ENCODE peak calls at places on chromosomes 5 and 9, in eight cellular contexts. One of them, this sample, is unnamed. For H3K4me1, the result is how much of the 10 kb centered on the place peaks cover.

GRCh38 chr5:180563994-180564393 is 27.3 kb downstream of the SCGB3A1 start:
- DNase-seq in thyroid gland: no peak
- DNase-seq in ascending aorta: no peak
- DNase-seq in effector memory CD4-positive, alpha-beta T cell: no peak
- DNase-seq in psoas muscle: no peak
- DNase-seq in DND-41: no peak
- DNase-seq in left ventricle myocardium inferior: no peak
- DNase-seq in fibroblast of lung: no peak
- DNase-seq in this sample: no peak

GRCh38 chr9:130129425-130130061 is 42.7 kb upstream of the NCS1 start:
- DNase-seq in left ventricle myocardium inferior: no peak
- DNase-seq in effector memory CD4-positive, alpha-beta T cell: no peak
- DNase-seq in psoas muscle: no peak
- DNase-seq in ascending aorta: no peak
- DNase-seq in fibroblast of lung: peak
- DNase-seq in DND-41: no peak
- DNase-seq in thyroid gland: no peak
- DNase-seq in this sample: peak

GRCh38 chr9:34976992-34977391 is 12.6 kb upstream of the DNAJB5 start:
- DNase-seq in fibroblast of lung: no peak
- DNase-seq in left ventricle myocardium inferior: no peak
- DNase-seq in thyroid gland: no peak
- DNase-seq in effector memory CD4-positive, alpha-beta T cell: no peak
- DNase-seq in psoas muscle: no peak
- DNase-seq in DND-41: no peak
- DNase-seq in ascending aorta: no peak
- DNase-seq in this sample: no peak

GRCh38 chr5:116374434-116374852 is 200.2 kb downstream of the SEMA6A start:
- DNase-seq in psoas muscle: no peak
- DNase-seq in effector memory CD4-positive, alpha-beta T cell: no peak
- DNase-seq in left ventricle myocardium inferior: no peak
- DNase-seq in fibroblast of lung: no peak
- DNase-seq in DND-41: no peak
- DNase-seq in ascending aorta: no peak
- DNase-seq in thyroid gland: no peak
- DNase-seq in this sample: no peak

GRCh38 chr9:96883922-96884321 is 29.6 kb upstream of the ZNF782 start:
- DNase-seq in left ventricle myocardium inferior: no peak
- DNase-seq in DND-41: no peak
- DNase-seq in psoas muscle: no peak
- DNase-seq in ascending aorta: no peak
- DNase-seq in effector memory CD4-positive, alpha-beta T cell: no peak
- DNase-seq in thyroid gland: no peak
- DNase-seq in fibroblast of lung: no peak
- DNase-seq in this sample: no peak

GRCh38 chr5:1216211-1216917 is 8.8 kb upstream of the SLC6A18 start:
- DNase-seq in ascending aorta: no peak
- DNase-seq in effector memory CD4-positive, alpha-beta T cell: no peak
- DNase-seq in psoas muscle: peak
- DNase-seq in left ventricle myocardium inferior: no peak
- DNase-seq in thyroid gland: no peak
- DNase-seq in DND-41: no peak
- DNase-seq in fibroblast of lung: no peak
- DNase-seq in this sample: peak

GRCh38 chr5:151047814-151048425 is 27.5 kb downstream of the GPX3 start:
- DNase-seq in thyroid gland: peak
- DNase-seq in fibroblast of lung: peak
- DNase-seq in DND-41: peak
- DNase-seq in psoas muscle: peak
- DNase-seq in ascending aorta: no peak
- DNase-seq in left ventricle myocardium inferior: no peak
- DNase-seq in effector memory CD4-positive, alpha-beta T cell: no peak
- DNase-seq in this sample: peak

GRCh38 chr5:83524345-83524744 is 52.8 kb downstream of the VCAN start:
- DNase-seq in left ventricle myocardium inferior: no peak
- DNase-seq in effector memory CD4-positive, alpha-beta T cell: no peak
- DNase-seq in fibroblast of lung: no peak
- DNase-seq in psoas muscle: no peak
- DNase-seq in ascending aorta: no peak
- DNase-seq in DND-41: no peak
- DNase-seq in thyroid gland: no peak
- DNase-seq in this sample: no peak

GRCh38 chr9:126276056-126276728 is 50.4 kb upstream of the MVB12B start:
- DNase-seq in fibroblast of lung: no peak
- DNase-seq in left ventricle myocardium inferior: no peak
- DNase-seq in DND-41: no peak
- DNase-seq in psoas muscle: no peak
- DNase-seq in effector memory CD4-positive, alpha-beta T cell: no peak
- DNase-seq in ascending aorta: no peak
- DNase-seq in thyroid gland: no peak
- DNase-seq in this sample: no peak

GRCh38 chr5:146026307-146027010 is 78.9 kb downstream of the PLAC8L1 start:
- DNase-seq in ascending aorta: no peak
- DNase-seq in thyroid gland: no peak
- DNase-seq in left ventricle myocardium inferior: no peak
- DNase-seq in psoas muscle: no peak
- DNase-seq in effector memory CD4-positive, alpha-beta T cell: no peak
- DNase-seq in DND-41: no peak
- DNase-seq in fibroblast of lung: no peak
- DNase-seq in this sample: no peak

GRCh38 chr9:131237931-131238401 is 38.3 kb downstream of the FAM78A start:
- DNase-seq in psoas muscle: peak
- DNase-seq in fibroblast of lung: peak
- DNase-seq in left ventricle myocardium inferior: peak
- DNase-seq in DND-41: peak
- DNase-seq in effector memory CD4-positive, alpha-beta T cell: peak
- DNase-seq in thyroid gland: peak
- DNase-seq in ascending aorta: peak
- DNase-seq in this sample: peak

DNA sequence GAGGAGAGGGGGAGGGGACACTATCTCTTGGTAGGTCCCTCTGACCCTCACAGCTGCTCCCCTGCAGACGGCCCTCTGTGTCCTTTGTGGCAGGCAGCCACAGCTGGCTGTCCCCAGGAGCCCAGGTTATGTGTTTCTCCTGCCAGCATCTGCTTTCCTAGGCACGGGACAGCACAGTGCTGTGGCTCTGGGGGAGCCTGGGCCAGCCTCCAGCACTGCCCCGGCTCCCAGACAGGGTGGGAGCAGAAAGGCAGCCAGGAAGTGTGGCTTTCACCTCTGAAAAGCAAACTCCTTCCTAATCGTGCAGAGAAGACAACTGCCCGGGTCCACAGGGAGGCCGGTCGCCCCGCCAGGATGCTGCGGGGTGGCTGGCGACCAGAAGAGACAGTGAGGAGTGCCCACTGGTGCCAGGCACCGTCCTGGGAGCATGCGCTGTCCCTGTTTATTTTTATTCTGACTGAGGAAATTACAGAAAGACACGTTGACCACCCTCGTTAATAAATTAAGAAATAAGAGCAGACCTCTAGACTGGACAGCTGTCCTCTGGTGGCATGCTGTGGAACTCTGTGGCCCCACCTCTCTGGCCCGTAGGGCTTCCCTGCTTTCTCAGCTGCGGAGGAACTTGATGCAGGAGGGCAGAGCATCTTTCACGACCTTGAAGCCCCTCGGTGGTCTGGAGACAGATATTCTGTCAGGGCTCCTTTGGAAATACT is 240.3 kb downstream of the FANCC start:
- DNase-seq in psoas muscle: no peak
- DNase-seq in left ventricle myocardium inferior: no peak
- DNase-seq in fibroblast of lung: no peak
- DNase-seq in effector memory CD4-positive, alpha-beta T cell: no peak
- DNase-seq in thyroid gland: no peak
- DNase-seq in DND-41: no peak
- DNase-seq in ascending aorta: peak
- DNase-seq in this sample: no peak
- H3K4me1 ChIP-seq in psoas muscle: half or more
- H3K4me1 ChIP-seq in left ventricle myocardium inferior: half or more
- H3K4me1 ChIP-seq in fibroblast of lung: under half
- H3K4me1 ChIP-seq in effector memory CD4-positive, alpha-beta T cell: under half
- H3K4me1 ChIP-seq in thyroid gland: half or more
- H3K4me1 ChIP-seq in DND-41: under half
- H3K4me1 ChIP-seq in ascending aorta: under half
- H3K4me1 ChIP-seq in this sample: under half

GRCh38 chr9:134730011-134730760 is 88.6 kb downstream of the COL5A1 start:
- DNase-seq in fibroblast of lung: peak
- DNase-seq in ascending aorta: no peak
- DNase-seq in left ventricle myocardium inferior: peak
- DNase-seq in thyroid gland: no peak
- DNase-seq in psoas muscle: peak
- DNase-seq in DND-41: no peak
- DNase-seq in effector memory CD4-positive, alpha-beta T cell: no peak
- DNase-seq in this sample: no peak

GRCh38 chr9:134732392-134733110 is 90.9 kb downstream of the COL5A1 start:
- DNase-seq in psoas muscle: no peak
- DNase-seq in DND-41: no peak
- DNase-seq in ascending aorta: no peak
- DNase-seq in fibroblast of lung: peak
- DNase-seq in left ventricle myocardium inferior: no peak
- DNase-seq in thyroid gland: no peak
- DNase-seq in effector memory CD4-positive, alpha-beta T cell: no peak
- DNase-seq in this sample: no peak

GRCh38 chr9:134733480-134734232 is 92.1 kb downstream of the COL5A1 start:
- DNase-seq in DND-41: no peak
- DNase-seq in thyroid gland: no peak
- DNase-seq in effector memory CD4-positive, alpha-beta T cell: no peak
- DNase-seq in ascending aorta: no peak
- DNase-seq in psoas muscle: no peak
- DNase-seq in fibroblast of lung: no peak
- DNase-seq in left ventricle myocardium inferior: no peak
- DNase-seq in this sample: no peak

GRCh38 chr9:134730761-134731496 is 89.3 kb downstream of the COL5A1 start:
- DNase-seq in left ventricle myocardium inferior: no peak
- DNase-seq in ascending aorta: no peak
- DNase-seq in psoas muscle: peak
- DNase-seq in effector memory CD4-positive, alpha-beta T cell: no peak
- DNase-seq in thyroid gland: no peak
- DNase-seq in fibroblast of lung: no peak
- DNase-seq in DND-41: no peak
- DNase-seq in this sample: peak

GRCh38 chr9:134731497-134732391 is 90.1 kb downstream of the COL5A1 start:
- DNase-seq in effector memory CD4-positive, alpha-beta T cell: no peak
- DNase-seq in DND-41: no peak
- DNase-seq in psoas muscle: no peak
- DNase-seq in left ventricle myocardium inferior: no peak
- DNase-seq in fibroblast of lung: no peak
- DNase-seq in ascending aorta: no peak
- DNase-seq in thyroid gland: no peak
- DNase-seq in this sample: no peak
- H3K4me1 ChIP-seq in effector memory CD4-positive, alpha-beta T cell: under half
- H3K4me1 ChIP-seq in DND-41: under half
- H3K4me1 ChIP-seq in psoas muscle: under half
- H3K4me1 ChIP-seq in left ventricle myocardium inferior: half or more
- H3K4me1 ChIP-seq in fibroblast of lung: under half
- H3K4me1 ChIP-seq in ascending aorta: under half
- H3K4me1 ChIP-seq in thyroid gland: under half
- H3K4me1 ChIP-seq in this sample: under half

GRCh38 chr9:2688636-2689035 is 28.7 kb upstream of the KCNV2 start:
- DNase-seq in psoas muscle: no peak
- DNase-seq in thyroid gland: no peak
- DNase-seq in DND-41: no peak
- DNase-seq in effector memory CD4-positive, alpha-beta T cell: no peak
- DNase-seq in ascending aorta: no peak
- DNase-seq in fibroblast of lung: no peak
- DNase-seq in left ventricle myocardium inferior: no peak
- DNase-seq in this sample: no peak

GRCh38 chr9:2691626-2692025 is 25.7 kb upstream of the KCNV2 start:
- DNase-seq in thyroid gland: no peak
- DNase-seq in ascending aorta: no peak
- DNase-seq in left ventricle myocardium inferior: no peak
- DNase-seq in fibroblast of lung: no peak
- DNase-seq in DND-41: no peak
- DNase-seq in effector memory CD4-positive, alpha-beta T cell: no peak
- DNase-seq in psoas muscle: no peak
- DNase-seq in this sample: no peak

GRCh38 chr9:2686884-2687283 is 30.4 kb upstream of the KCNV2 start:
- DNase-seq in ascending aorta: no peak
- DNase-seq in DND-41: no peak
- DNase-seq in fibroblast of lung: no peak
- DNase-seq in effector memory CD4-positive, alpha-beta T cell: no peak
- DNase-seq in psoas muscle: no peak
- DNase-seq in left ventricle myocardium inferior: no peak
- DNase-seq in thyroid gland: no peak
- DNase-seq in this sample: no peak

DNA sequence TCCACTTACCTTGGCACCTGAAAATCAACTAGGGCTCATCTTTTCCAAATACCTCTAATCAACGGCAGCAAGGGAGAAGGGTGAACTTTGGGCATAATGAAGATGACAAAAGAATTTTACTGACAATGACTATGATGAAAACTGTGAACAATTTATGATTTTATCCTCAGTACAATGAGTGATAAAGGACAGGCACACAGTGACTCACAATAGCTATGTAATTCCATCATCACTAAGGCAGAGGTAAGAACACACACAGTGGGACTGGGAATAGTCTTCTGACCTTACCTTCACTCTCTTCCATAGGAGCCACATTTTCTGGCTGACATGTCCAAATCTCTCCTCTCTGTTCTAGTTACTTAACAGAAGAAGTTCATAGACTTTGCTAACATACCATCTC is 26.1 kb upstream of the KCNV2 start:
- DNase-seq in effector memory CD4-positive, alpha-beta T cell: no peak
- DNase-seq in DND-41: no peak
- DNase-seq in fibroblast of lung: no peak
- DNase-seq in thyroid gland: no peak
- DNase-seq in left ventricle myocardium inferior: no peak
- DNase-seq in ascending aorta: no peak
- DNase-seq in psoas muscle: no peak
- DNase-seq in this sample: no peak
- H3K4me1 ChIP-seq in effector memory CD4-positive, alpha-beta T cell: under half
- H3K4me1 ChIP-seq in DND-41: under half
- H3K4me1 ChIP-seq in fibroblast of lung: under half
- H3K4me1 ChIP-seq in thyroid gland: under half
- H3K4me1 ChIP-seq in left ventricle myocardium inferior: under half
- H3K4me1 ChIP-seq in ascending aorta: under half
- H3K4me1 ChIP-seq in psoas muscle: under half
- H3K4me1 ChIP-seq in this sample: under half

GRCh38 chr5:107463731-107464130 is 207.0 kb downstream of the EFNA5 start:
- DNase-seq in thyroid gland: no peak
- DNase-seq in fibroblast of lung: no peak
- DNase-seq in DND-41: no peak
- DNase-seq in effector memory CD4-positive, alpha-beta T cell: no peak
- DNase-seq in psoas muscle: no peak
- DNase-seq in ascending aorta: no peak
- DNase-seq in left ventricle myocardium inferior: no peak
- DNase-seq in this sample: no peak
- H3K4me1 ChIP-seq in thyroid gland: under half
- H3K4me1 ChIP-seq in fibroblast of lung: under half
- H3K4me1 ChIP-seq in DND-41: under half
- H3K4me1 ChIP-seq in effector memory CD4-positive, alpha-beta T cell: under half
- H3K4me1 ChIP-seq in psoas muscle: under half
- H3K4me1 ChIP-seq in ascending aorta: under half
- H3K4me1 ChIP-seq in left ventricle myocardium inferior: half or more
- H3K4me1 ChIP-seq in this sample: under half